ENCODE peak calls at places on chromosome 4, in five cellular contexts. C, V, L, I and G are unnamed samples.

GRCh38 chr4:128006592-128006991 is 41.4 kb downstream of the ABHD18 start:
- DNase-seq in C (no peak), I (no peak), L (no peak), V (no peak), G (peak; percentile 12)

GRCh38 chr4:163295138-163295537 is 37.3 kb downstream of the NPY1R start:
- DNase-seq in C (no peak), V (no peak), I (no peak), L (no peak), G (no peak)

GRCh38 chr4:7857238-7857701 is 82.4 kb downstream of the AFAP1 start:
- DNase-seq in I (no peak), C (no peak), L (peak; percentile 61), V (no peak), G (no peak)

GRCh38 chr4:3043272-3044020 is 30.9 kb downstream of the HTT-AS start:
- DNase-seq in C (no peak), V (no peak), L (no peak), I (no peak), G (no peak)

GRCh38 chr4:124290678-124291077 is 421.9 kb downstream of the ANKRD50 start:
- DNase-seq in I (no peak), L (no peak), C (no peak), V (peak; percentile 1), G (no peak)

GRCh38 chr4:174853629-174854028 is 24.6 kb upstream of the GLRA3 start:
- DNase-seq in I (no peak), V (no peak), C (no peak), L (no peak), G (no peak)

GRCh38 chr4:65669008-65669971 is 999 bp downstream of the EPHA5 start:
- DNase-seq in I (no peak), V (no peak), L (no peak), C (peak; percentile 53), G (no peak)

GRCh38 chr4:8302331-8302730 is 32.8 kb downstream of the HTRA3 start:
- DNase-seq in I (no peak), L (no peak), V (no peak), C (peak; percentile 5), G (no peak)

GRCh38 chr4:163384434-163384833 is 40.7 kb downstream of the NPY5R start:
- DNase-seq in I (no peak), V (no peak), L (no peak), C (no peak), G (no peak)

GRCh38 chr4:121096629-121097028 is 24.3 kb upstream of the NDNF start:
- DNase-seq in I (no peak), C (no peak), V (no peak), L (peak; percentile 37), G (peak; percentile 28)

GRCh38 chr4:158193171-158193749 is 17.0 kb upstream of the TMEM144 start:
- DNase-seq in V (peak; percentile 43), C (no peak), L (peak; percentile 58), I (no peak), G (peak; percentile 25)

GRCh38 chr4:21139327-21139726 is 439.1 kb downstream of the PACRGL start:
- DNase-seq in L (no peak), I (no peak), C (no peak), V (no peak), G (no peak)

GRCh38 chr4:38531126-38531737 is 132.8 kb upstream of the KLF3 start:
- DNase-seq in C (no peak), V (no peak), I (no peak), L (no peak), G (no peak)

GRCh38 chr4:131370846-131371245 is 1778.2 kb upstream of the PCDH10 start:
- DNase-seq in L (no peak), I (no peak), C (no peak), V (no peak), G (no peak)

GRCh38 chr4:8727546-8728510 is 135.3 kb downstream of the CPZ start:
- DNase-seq in I (no peak), C (no peak), L (no peak), V (no peak), G (peak; percentile 49)

GRCh38 chr4:30720656-30721352 is 635 bp downstream of the PCDH7 start:
- DNase-seq in V (peak; percentile 4), L (peak; percentile 67), I (no peak), C (peak; percentile 50), G (no peak)

GRCh38 chr4:153467154-153467896 is 1.2 kb downstream of the TMEM131L start:
- DNase-seq in L (peak; percentile 23), C (peak; percentile 71), I (peak; percentile 88), V (peak; percentile 22), G (peak; percentile 55)

GRCh38 chr4:31094474-31094873 is 374.3 kb downstream of the PCDH7 start:
- DNase-seq in I (no peak), C (no peak), L (peak; percentile 57), V (no peak), G (no peak)

GRCh38 chr4:182277402-182277801 is 34.2 kb downstream of the TENM3 start:
- DNase-seq in V (no peak), C (no peak), I (no peak), L (no peak), G (no peak)

GRCh38 chr4:74032064-74032463 is 6.4 kb downstream of the CXCL3 start:
- DNase-seq in L (peak; percentile 70), C (no peak), I (no peak), V (no peak), G (no peak)

GRCh38 chr4:16859031-16859430 is 39.4 kb downstream of the LDB2 start:
- DNase-seq in C (no peak), L (peak; percentile 69), I (no peak), V (no peak), G (no peak)

GRCh38 chr4:89482248-89482647 is 174.6 kb upstream of the GPRIN3 start:
- DNase-seq in I (no peak), C (peak; percentile 18), L (peak; percentile 88), V (peak; percentile 33), G (peak; percentile 37)

GRCh38 chr4:142960867-142961644 is 115.0 kb upstream of the INPP4B start:
- DNase-seq in C (no peak), L (no peak), I (no peak), V (no peak), G (peak; percentile 1)

GRCh38 chr4:139763668-139764067 is 98.0 kb downstream of the MGST2 start:
- DNase-seq in I (no peak), L (peak; percentile 81), C (no peak), V (no peak), G (peak; percentile 59)

GRCh38 chr4:13641084-13641483 is 13.6 kb upstream of the BOD1L1 start:
- DNase-seq in V (no peak), I (no peak), C (no peak), L (no peak), G (no peak)

GRCh38 chr4:176790398-176790797 is 2.3 kb downstream of the VEGFC start:
- DNase-seq in I (no peak), V (no peak), C (no peak), L (no peak), G (no peak)

GRCh38 chr4:158930573-158930972 is 161.7 kb downstream of the FNIP2 start:
- DNase-seq in V (no peak), L (no peak), C (no peak), I (no peak), G (no peak)

GRCh38 chr4:139509727-139510410 is 46.1 kb downstream of the SETD7 start:
- DNase-seq in V (no peak), I (no peak), C (peak; percentile 47), L (peak; percentile 45), G (peak; percentile 38)

GRCh38 chr4:155944516-155944915 is 9.2 kb downstream of the CTSO start:
- DNase-seq in L (no peak), C (no peak), V (no peak), I (no peak), G (no peak)
- TF ChIP-seq MAX in L (no peak), C (no peak), V (no peak), I (no peak), G (no peak)

DNA sequence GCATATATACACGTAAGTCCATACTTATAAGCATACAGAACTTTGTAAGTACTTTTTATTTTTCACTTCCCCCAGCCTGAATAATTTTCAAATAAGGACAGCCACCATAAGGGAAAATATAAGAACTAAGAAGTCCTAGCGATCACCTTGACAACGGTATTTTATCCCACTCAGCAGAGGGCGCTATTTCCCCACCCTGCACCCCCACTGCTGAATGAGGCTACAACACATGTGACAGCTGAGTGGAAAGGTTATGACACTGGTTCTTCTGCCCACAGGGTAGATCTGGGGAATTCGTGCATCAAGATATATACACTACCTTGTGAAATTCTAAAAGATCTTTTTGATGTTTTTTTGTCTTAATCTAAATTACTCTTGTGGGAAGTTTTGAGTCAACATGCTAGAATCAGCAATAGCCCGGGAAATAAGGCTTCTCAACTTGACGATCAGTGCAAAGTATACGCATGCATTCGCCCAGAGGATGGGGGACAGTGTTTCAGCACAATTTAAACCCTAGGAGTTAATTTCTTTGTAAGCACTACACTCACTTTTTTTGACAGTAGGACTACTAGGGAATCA is 151.5 kb downstream of the CORIN start:
- DNase-seq in C (peak; percentile 73), L (peak; percentile 62), V (peak; percentile 6), I (peak; percentile 13), G (peak; percentile 75)
- TF ChIP-seq MAX in C (no peak), L (no peak), V (no peak), I (no peak), G (peak; percentile 85)

GRCh38 chr4:188015025-188015778 is 19.6 kb downstream of the ZFP42 start:
- DNase-seq in V (no peak), L (no peak), I (no peak), C (peak; percentile 31), G (no peak)

GRCh38 chr4:188018262-188018661 is 22.7 kb downstream of the ZFP42 start:
- DNase-seq in V (no peak), C (no peak), I (no peak), L (no peak), G (no peak)

GRCh38 chr4:188012546-188012945 is 17.0 kb downstream of the ZFP42 start:
- DNase-seq in L (no peak), V (no peak), I (no peak), C (no peak), G (no peak)

GRCh38 chr4:188021548-188022249 is 26.1 kb downstream of the ZFP42 start:
- DNase-seq in C (no peak), I (no peak), V (no peak), L (no peak), G (no peak)

DNA sequence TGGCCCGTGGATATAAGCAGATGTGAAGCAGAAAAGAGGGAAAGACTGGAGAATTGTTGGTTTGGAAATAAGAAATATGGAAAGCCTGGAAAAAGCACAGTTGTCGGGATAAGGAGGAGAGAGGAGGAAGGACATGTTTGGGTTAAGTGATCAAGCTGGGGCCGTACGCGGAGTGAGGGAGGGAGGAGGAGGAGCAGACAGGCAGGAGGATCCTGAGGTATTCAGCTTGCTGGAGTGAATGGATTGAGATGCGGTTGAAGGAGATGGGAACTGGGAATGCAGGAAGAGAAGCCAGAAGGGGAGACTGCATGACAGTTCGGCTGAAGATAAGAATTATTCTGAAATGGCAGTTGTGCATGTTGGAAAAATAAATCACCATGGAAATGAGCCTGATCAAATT is 21.2 kb downstream of the ZFP42 start:
- DNase-seq in C (peak; percentile 43), I (no peak), L (no peak), V (no peak), G (no peak)
- TF ChIP-seq MAX in C (no peak), I (no peak), L (no peak), V (no peak), G (no peak)

GRCh38 chr4:41879552-41879951 is 55.7 kb upstream of the TMEM33 start:
- DNase-seq in I (no peak), L (no peak), C (no peak), V (no peak), G (no peak)

GRCh38 chr4:41878170-41878941 is 56.9 kb upstream of the TMEM33 start:
- DNase-seq in V (no peak), I (no peak), L (no peak), C (peak; percentile 33), G (no peak)

GRCh38 chr4:41880022-41880837 is 55.0 kb upstream of the TMEM33 start:
- DNase-seq in C (peak; percentile 27), V (no peak), L (no peak), I (no peak), G (no peak)

GRCh38 chr4:41877020-41877796 is 58.0 kb upstream of the TMEM33 start:
- DNase-seq in I (no peak), C (no peak), V (no peak), L (no peak), G (no peak)

GRCh38 chr4:41878991-41879491 is 56.2 kb upstream of the TMEM33 start:
- DNase-seq in V (no peak), C (peak; percentile 72), L (no peak), I (no peak), G (no peak)
- TF ChIP-seq MAX in V (no peak), C (no peak), L (no peak), I (no peak), G (no peak)